ENCODE peak calls at places on chromosomes 1 and 21, in nine cellular contexts. P is tibial nerve; E is stomach; B is K562; S is thoracic aorta; U is CD4-positive, CD25-positive, alpha-beta regulatory T cell; V is CD8-positive, alpha-beta T cell; D is aorta; A is H9. J is an unnamed sample. For H3K27me3, the result is how much of the 10 kb centered on the place peaks cover.

GRCh38 chr1:10538608-10539355 is 64.0 kb downstream of the PEX14 start:
- DNase-seq in P (no peak), E (no peak), B (no peak), S (no peak), U (no peak), V (peak), D (peak), A (no peak), J (no peak)

GRCh38 chr1:8880068-8880676 is 1.7 kb upstream of the ENO1 start:
- DNase-seq in P (peak), E (peak), B (peak), S (peak), U (peak), V (no peak), D (peak), A (peak), J (peak)

GRCh38 chr1:91744973-91745648 is 140.8 kb downstream of the TGFBR3 start:
- DNase-seq in P (peak), E (no peak), B (no peak), S (no peak), U (no peak), V (no peak), D (no peak), A (no peak), J (no peak)

GRCh38 chr1:175757381-175758015 is 14.1 kb upstream of the TNR start:
- DNase-seq in P (no peak), E (peak), B (peak), S (no peak), U (peak), V (no peak), D (no peak), A (peak), J (no peak)

GRCh38 chr1:8367571-8368184 is 49.8 kb downstream of the SLC45A1 start:
- DNase-seq in P (no peak), E (no peak), B (no peak), S (no peak), U (no peak), V (no peak), D (no peak), A (no peak), J (no peak)

GRCh38 chr1:6969762-6970161 is 184.5 kb downstream of the CAMTA1 start:
- DNase-seq in P (no peak), E (no peak), B (no peak), S (no peak), U (no peak), V (no peak), D (no peak), A (no peak), J (no peak)

GRCh38 chr1:7366286-7366954 is 404.7 kb upstream of the VAMP3 start:
- DNase-seq in P (no peak), E (no peak), B (no peak), S (no peak), U (no peak), V (no peak), D (no peak), A (no peak), J (no peak)

GRCh38 chr21:27157097-27157496 is 190.2 kb upstream of the ADAMTS5 start:
- DNase-seq in P (no peak), E (no peak), B (no peak), S (no peak), U (no peak), V (no peak), D (no peak), A (no peak), J (no peak)

GRCh38 chr1:221217029-221217428 is 337.8 kb downstream of the HLX start:
- DNase-seq in P (no peak), E (no peak), B (no peak), S (no peak), U (no peak), V (no peak), D (no peak), A (no peak), J (no peak)

GRCh38 chr1:29471487-29472313 is 235.4 kb downstream of the PTPRU start:
- DNase-seq in P (no peak), E (peak), B (no peak), S (no peak), U (no peak), V (no peak), D (peak), A (peak), J (no peak)

GRCh38 chr1:14924455-14925325 is 228.9 kb upstream of the TMEM51 start:
- DNase-seq in P (no peak), E (peak), B (peak), S (no peak), U (no peak), V (no peak), D (peak), A (no peak), J (no peak)

GRCh38 chr21:43865471-43866181 is 603 bp downstream of the AGPAT3 start:
- DNase-seq in P (no peak), E (peak), B (peak), S (no peak), U (peak), V (peak), D (peak), A (no peak), J (peak)

GRCh38 chr1:54409156-54410142 is 3.3 kb upstream of the SSBP3 start:
- DNase-seq in P (no peak), E (peak), B (peak), S (no peak), U (peak), V (no peak), D (no peak), A (no peak), J (peak)

GRCh38 chr1:21707086-21707840 is 38.1 kb upstream of the RAP1GAP start:
- DNase-seq in P (no peak), E (no peak), B (no peak), S (no peak), U (no peak), V (no peak), D (no peak), A (no peak), J (no peak)

GRCh38 chr1:157920748-157921147 is 72.7 kb upstream of the KIRREL1 start:
- DNase-seq in P (no peak), E (no peak), B (no peak), S (no peak), U (no peak), V (no peak), D (no peak), A (no peak), J (no peak)

GRCh38 chr1:54487571-54488050 is 60.4 kb upstream of the ACOT11 start:
- DNase-seq in P (peak), E (no peak), B (no peak), S (no peak), U (no peak), V (no peak), D (no peak), A (peak), J (no peak)

GRCh38 chr21:34335316-34335715 is 28.5 kb upstream of the KCNE2 start:
- DNase-seq in P (no peak), E (no peak), B (no peak), S (no peak), U (no peak), V (no peak), D (no peak), A (no peak), J (no peak)

GRCh38 chr1:67634396-67634935 is 50.5 kb upstream of the GADD45A start:
- DNase-seq in P (no peak), E (no peak), B (no peak), S (no peak), U (no peak), V (no peak), D (no peak), A (no peak), J (no peak)

GRCh38 chr1:17834561-17835100 is 79.5 kb downstream of the ACTL8 start:
- DNase-seq in P (no peak), E (no peak), B (no peak), S (no peak), U (no peak), V (no peak), D (no peak), A (peak), J (no peak)

GRCh38 chr1:3455630-3456448 is 1.4 kb downstream of the ARHGEF16 start:
- DNase-seq in P (no peak), E (no peak), B (no peak), S (no peak), U (no peak), V (no peak), D (no peak), A (no peak), J (no peak)

GRCh38 chr1:30313584-30313983 is 409.8 kb downstream of the MATN1 start:
- DNase-seq in P (no peak), E (peak), B (no peak), S (no peak), U (no peak), V (peak), D (no peak), A (no peak), J (no peak)

GRCh38 chr1:29062157-29062942 is 61.4 kb downstream of the TMEM200B start:
- DNase-seq in P (no peak), E (no peak), B (no peak), S (no peak), U (no peak), V (no peak), D (no peak), A (no peak), J (no peak)

DNA sequence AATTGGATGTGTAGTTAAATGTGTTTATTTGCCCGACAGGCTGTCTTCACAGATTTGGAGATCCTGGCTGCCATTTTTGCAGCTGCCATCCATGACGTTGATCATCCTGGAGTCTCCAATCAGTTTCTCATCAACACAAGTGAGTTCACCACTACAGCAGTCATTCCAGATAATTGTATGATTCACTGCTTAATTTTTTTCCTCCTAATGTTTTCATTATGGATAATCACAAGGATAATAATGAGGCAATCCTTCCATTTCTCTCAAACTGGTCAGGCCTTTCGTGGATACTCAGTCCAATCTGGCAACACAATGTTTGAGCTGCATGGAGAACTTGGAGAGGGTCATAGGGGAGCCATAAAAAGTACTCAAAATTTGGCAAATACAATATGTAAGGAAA is 168.3 kb upstream of the SGIP1 start:
- DNase-seq in P (no peak), E (no peak), B (no peak), S (no peak), U (no peak), V (no peak), D (no peak), A (no peak), J (no peak)
- H3K27me3 ChIP-seq in P (under half), E (under half), B (under half), S (under half), U (under half), V (under half), D (under half), A (under half), J (under half)

GRCh38 chr1:41380979-41381690 is 19.9 kb downstream of the FOXO6 start:
- DNase-seq in P (peak), E (peak), B (peak), S (no peak), U (no peak), V (no peak), D (peak), A (no peak), J (no peak)

GRCh38 chr1:41381691-41382530 is 20.7 kb downstream of the FOXO6 start:
- DNase-seq in P (peak), E (peak), B (no peak), S (no peak), U (no peak), V (peak), D (peak), A (no peak), J (no peak)

GRCh38 chr1:41382531-41383090 is 21.4 kb downstream of the FOXO6 start:
- DNase-seq in P (peak), E (peak), B (no peak), S (no peak), U (no peak), V (no peak), D (peak), A (peak), J (no peak)

GRCh38 chr1:41384579-41384978 is 23.3 kb downstream of the FOXO6 start:
- DNase-seq in P (no peak), E (no peak), B (no peak), S (no peak), U (no peak), V (no peak), D (no peak), A (no peak), J (no peak)

DNA sequence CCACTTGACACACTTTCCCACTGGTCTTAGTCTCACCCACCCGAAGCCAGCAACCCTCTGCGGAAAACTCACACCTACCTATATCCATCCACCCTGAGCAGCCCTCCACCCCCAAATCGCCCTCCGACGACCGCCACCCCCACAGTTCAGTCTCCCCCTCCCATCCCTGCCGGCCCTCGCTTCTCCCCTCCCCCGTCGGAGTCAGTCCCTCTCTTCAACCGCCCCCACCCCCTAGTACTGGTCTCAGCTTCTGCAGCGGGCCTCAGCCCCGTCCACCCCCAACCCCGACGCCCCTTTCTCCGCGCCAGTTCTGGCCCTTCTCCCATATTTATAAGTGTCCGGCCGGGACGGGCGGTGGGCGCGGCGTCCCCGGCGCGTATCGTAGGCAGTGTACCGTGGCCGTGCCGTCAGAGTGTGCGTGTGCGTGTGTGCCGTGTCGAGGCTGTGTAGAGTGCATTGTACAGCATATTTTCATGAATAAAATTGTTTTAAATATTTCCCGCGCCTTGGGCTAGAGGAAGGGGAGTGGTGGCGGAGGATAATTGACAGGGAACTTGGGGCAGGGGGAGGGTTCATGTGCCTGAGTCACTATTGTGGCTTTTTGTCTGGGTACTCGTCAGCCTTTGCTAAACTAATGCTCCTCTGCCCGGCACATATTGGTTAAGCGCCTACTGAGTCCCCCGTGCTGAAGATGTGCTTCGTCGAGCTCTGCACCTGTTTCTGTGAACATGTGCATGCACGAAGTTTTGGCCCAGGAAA is 22.0 kb downstream of the FOXO6 start:
- DNase-seq in P (no peak), E (no peak), B (no peak), S (no peak), U (peak), V (no peak), D (no peak), A (no peak), J (no peak)
- H3K27me3 ChIP-seq in P (under half), E (half or more), B (under half), S (under half), U (under half), V (under half), D (under half), A (under half), J (under half)

GRCh38 chr1:160367934-160368923 is 1.4 kb downstream of the NHLH1 start:
- DNase-seq in P (no peak), E (no peak), B (peak), S (no peak), U (no peak), V (peak), D (no peak), A (no peak), J (no peak)
- H3K27me3 ChIP-seq in P (under half), E (under half), B (under half), S (under half), U (under half), V (under half), D (under half), A (under half), J (under half)

GRCh38 chr1:165443539-165444289 is 1.2 kb downstream of the RXRG start:
- DNase-seq in P (no peak), E (no peak), B (no peak), S (no peak), U (peak), V (no peak), D (no peak), A (peak), J (peak)
- H3K27me3 ChIP-seq in P (under half), E (half or more), B (under half), S (under half), U (half or more), V (under half), D (under half), A (half or more), J (under half)

DNA sequence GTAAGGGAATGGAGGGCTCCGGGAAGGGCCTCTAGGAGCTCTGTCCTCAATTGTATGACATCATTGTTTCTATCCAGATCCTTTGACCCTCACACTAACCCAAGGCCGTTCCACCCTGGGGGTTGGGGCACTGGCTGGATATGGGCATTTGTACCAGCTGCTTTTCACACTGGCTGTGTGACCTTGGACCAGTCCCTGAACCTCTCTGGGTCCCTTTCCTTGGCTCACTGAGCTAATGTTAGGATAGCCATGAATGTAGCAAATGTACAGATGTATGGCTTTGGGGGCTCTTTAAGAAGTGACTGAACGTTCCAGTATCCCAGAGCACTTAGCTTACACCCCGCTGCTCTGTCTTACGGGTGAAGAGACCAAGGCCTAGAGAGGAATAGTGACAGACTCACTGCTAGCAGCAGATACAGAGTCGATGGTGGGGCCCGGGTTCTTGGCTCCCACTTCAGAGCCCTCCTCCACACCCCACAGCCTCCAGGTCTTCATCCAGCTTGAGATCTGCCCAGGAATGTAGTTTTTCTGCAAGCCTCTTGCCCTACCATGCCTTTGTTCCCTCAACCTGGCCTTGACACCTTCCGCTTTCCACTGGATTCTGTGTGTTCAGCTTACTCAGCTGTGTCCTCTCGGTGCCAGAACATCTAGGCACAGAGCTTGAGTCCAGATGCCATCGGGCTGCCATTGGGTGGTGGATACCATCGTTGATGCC is 14.6 kb upstream of the UBL4B start:
- DNase-seq in P (no peak), E (no peak), B (no peak), S (no peak), U (no peak), V (no peak), D (no peak), A (no peak), J (no peak)
- H3K27me3 ChIP-seq in P (under half), E (half or more), B (under half), S (under half), U (under half), V (under half), D (under half), A (under half), J (under half)